ENCODE peak calls at places on chromosome 6, in four cellular contexts. M is caudate nucleus, Z is RWPE1, T is midbrain. X is an unnamed sample.

GRCh38 chr6:155495011-155495768 is 39.6 kb upstream of the NOX3 start:
- DNase-seq in T (peak), M (no peak), Z (no peak), X (no peak)

GRCh38 chr6:137848672-137849071 is 18.4 kb upstream of the TNFAIP3 start:
- DNase-seq in T (no peak), Z (no peak), M (no peak), X (no peak)

GRCh38 chr6:16725145-16725864 is 36.0 kb downstream of the ATXN1 start:
- DNase-seq in T (no peak), M (no peak), Z (peak), X (peak)

GRCh38 chr6:329888-330691 is 37.8 kb downstream of the DUSP22 start:
- DNase-seq in Z (no peak), M (no peak), T (no peak), X (no peak)

GRCh38 chr6:139686308-139686707 is 311.9 kb upstream of the CITED2 start:
- DNase-seq in M (no peak), T (no peak), Z (no peak), X (no peak)

GRCh38 chr6:33860706-33861474 is 57.1 kb upstream of the MLN start:
- DNase-seq in Z (no peak), M (no peak), T (no peak), X (peak)

GRCh38 chr6:88761237-88762031 is 202.0 kb downstream of the RNGTT start:
- DNase-seq in T (no peak), M (no peak), Z (no peak), X (no peak)

GRCh38 chr6:13480631-13481501 is 6.5 kb downstream of the GFOD1 start:
- DNase-seq in M (no peak), T (no peak), Z (peak), X (peak)

GRCh38 chr6:132190097-132190814 is 211.0 kb downstream of the MOXD1 start:
- DNase-seq in T (no peak), M (no peak), Z (no peak), X (no peak)

GRCh38 chr6:147043994-147044477 is 160.2 kb upstream of the STXBP5 start:
- DNase-seq in T (no peak), Z (no peak), M (no peak), X (peak)

GRCh38 chr6:157747395-157747794 is 75.7 kb upstream of the SNX9 start:
- DNase-seq in T (no peak), Z (no peak), M (no peak), X (no peak)

GRCh38 chr6:44615621-44616020 is 228.1 kb downstream of the CDC5L start:
- DNase-seq in T (no peak), Z (no peak), M (no peak), X (no peak)

GRCh38 chr6:107267006-107267405 is 151.7 kb upstream of the BEND3 start:
- DNase-seq in Z (no peak), M (no peak), T (no peak), X (no peak)

GRCh38 chr6:17395112-17395511 is 1.7 kb downstream of the CAP2 start:
- DNase-seq in T (no peak), Z (no peak), M (no peak), X (no peak)

GRCh38 chr6:163533443-163533842 is 118.9 kb downstream of the QKI start:
- DNase-seq in M (no peak), T (no peak), Z (peak), X (peak)

GRCh38 chr6:40244684-40245083 is 310.4 kb upstream of the MOCS1 start:
- DNase-seq in Z (peak), M (no peak), T (no peak), X (peak)